ENCODE peak calls at places on chromosomes 13 and 19, in eight cellular contexts. T is activated T-helper 1 cell treated with Interleukin-2 at 50 U/mL for 16 hours; Z is stimulated activated CD8-positive, alpha-beta memory T cell treated with anti-CD3 and anti-CD28 coated beads, Interleukin-4, amount 100 ng/mL, for 24 hours; I is CD4-positive, CD25-positive, alpha-beta regulatory T cell; E is T-helper 17 cell; H is stimulated activated CD4-positive, alpha-beta T cell treated with anti-CD3 and anti-CD28 coated beads, Interleukin-15, amount 100 ng/mL, for 1 hour; O is HT1080; Q is cardiac fibroblast. L is an unnamed sample.

GRCh38 chr13:78393286-78393685 is 210.1 kb downstream of the POU4F1 start:
- DNase-seq in T (no peak), Z (no peak), I (no peak), E (no peak), H (no peak), O (no peak), Q (no peak), L (no peak)

GRCh38 chr13:112247471-112248405 is 128.4 kb upstream of the SPACA7 start:
- DNase-seq in T (no peak), Z (no peak), I (no peak), E (no peak), H (no peak), O (no peak), Q (no peak), L (no peak)

GRCh38 chr19:58361900-58362271 is 665 bp downstream of the ZNF497 start:
- DNase-seq in T (no peak), Z (no peak), I (peak; percentile 64), E (no peak), H (peak; percentile 30), O (no peak), Q (no peak), L (no peak)

GRCh38 chr19:41564515-41565383 is 11.2 kb upstream of the CEACAM21 start:
- DNase-seq in T (no peak), Z (no peak), I (peak; percentile 9), E (no peak), H (no peak), O (no peak), Q (peak; percentile 3), L (peak; percentile 32)

GRCh38 chr19:19459707-19460251 is 54.3 kb downstream of the GATAD2A start:
- DNase-seq in T (peak; percentile 55), Z (peak; percentile 45), I (peak; percentile 90), E (peak; percentile 45), H (peak; percentile 26), O (peak; percentile 87), Q (peak; percentile 84), L (no peak)

GRCh38 chr19:39613597-39613996 is 11.3 kb downstream of the LGALS13 start:
- DNase-seq in T (no peak), Z (no peak), I (no peak), E (no peak), H (no peak), O (no peak), Q (no peak), L (no peak)

GRCh38 chr19:18349524-18350128 is 9.2 kb downstream of the PGPEP1 start:
- DNase-seq in T (no peak), Z (peak; percentile 23), I (peak; percentile 30), E (no peak), H (no peak), O (peak; percentile 37), Q (peak; percentile 75), L (peak; percentile 49)

GRCh38 chr13:113123226-113124150 is 889 bp downstream of the F10 start:
- DNase-seq in T (no peak), Z (no peak), I (no peak), E (no peak), H (no peak), O (no peak), Q (no peak), L (no peak)

GRCh38 chr13:75236774-75237173 is 245.2 kb downstream of the TBC1D4 start:
- DNase-seq in T (no peak), Z (no peak), I (no peak), E (no peak), H (no peak), O (peak; percentile 26), Q (no peak), L (no peak)

GRCh38 chr19:3365093-3365446 is 1.3 kb upstream of the NFIC start:
- DNase-seq in T (no peak), Z (no peak), I (no peak), E (no peak), H (no peak), O (no peak), Q (no peak), L (no peak)

GRCh38 chr19:13978306-13978705 is 26.0 kb downstream of the DCAF15 start:
- DNase-seq in T (no peak), Z (peak; percentile 35), I (no peak), E (no peak), H (no peak), O (no peak), Q (no peak), L (peak; percentile 97)

GRCh38 chr19:18832331-18833140 is 777 bp downstream of the UPF1 start:
- DNase-seq in T (no peak), Z (no peak), I (peak; percentile 36), E (no peak), H (no peak), O (no peak), Q (peak; percentile 25), L (peak; percentile 65)

GRCh38 chr13:59409651-59410200 is 754.0 kb downstream of the DIAPH3 start:
- DNase-seq in T (no peak), Z (no peak), I (no peak), E (no peak), H (no peak), O (no peak), Q (no peak), L (peak; percentile 82)

L was measured in neural progenitor cell.